ENCODE peak calls at places on chromosomes 1 and 21, in five cellular contexts. H is activated naive CD4-positive, alpha-beta T cell; Y is HEK293T; E is NCI-H2029; U is T-helper 17 cell. X is an unnamed sample.

GRCh38 chr21:36881223-36881622 is 85.2 kb downstream of the HLCS start:
- DNase-seq in H (no peak), Y (no peak), E (no peak), U (no peak), X (no peak)

GRCh38 chr1:7695181-7696117 is 75.6 kb upstream of the VAMP3 start:
- DNase-seq in H (no peak), Y (no peak), E (no peak), U (no peak), X (no peak)

GRCh38 chr1:203090667-203091320 is 5.0 kb upstream of the MYOG start:
- DNase-seq in H (no peak), Y (no peak), E (no peak), U (no peak), X (no peak)

GRCh38 chr1:94951509-94952208 is 24.7 kb upstream of the CNN3 start:
- DNase-seq in H (no peak), Y (no peak), E (no peak), U (no peak), X (no peak)

GRCh38 chr1:110816945-110817344 is 56.0 kb upstream of the CD53 start:
- DNase-seq in H (no peak), Y (no peak), E (no peak), U (no peak), X (no peak)

GRCh38 chr1:150387200-150387599 is 23.3 kb downstream of the RPRD2 start:
- DNase-seq in H (no peak), Y (no peak), E (no peak), U (no peak), X (no peak)

GRCh38 chr1:212482352-212483153 is 49.8 kb downstream of the NENF start:
- DNase-seq in H (no peak), Y (no peak), E (no peak), U (no peak), X (no peak)

GRCh38 chr1:187787696-187788095 is 958.9 kb downstream of the PLA2G4A start:
- DNase-seq in H (no peak), Y (no peak), E (no peak), U (no peak), X (no peak)

GRCh38 chr1:199184180-199184579 is 545.3 kb downstream of the PTPRC start:
- DNase-seq in H (no peak), Y (no peak), E (no peak), U (no peak), X (no peak)

GRCh38 chr1:61182049-61182448 is 99.7 kb downstream of the NFIA start:
- DNase-seq in H (no peak), Y (no peak), E (no peak), U (no peak), X (no peak)

GRCh38 chr1:235952950-235953615 is 86.4 kb upstream of the LYST start:
- DNase-seq in H (no peak), Y (no peak), E (no peak), U (no peak), X (no peak)

GRCh38 chr21:43734830-43735229 is 15.9 kb downstream of the PDXK start:
- DNase-seq in H (no peak), Y (no peak), E (no peak), U (no peak), X (no peak)

GRCh38 chr1:160167580-160167979 is 16.2 kb downstream of the ATP1A4 start:
- DNase-seq in H (no peak), Y (peak; percentile 36), E (no peak), U (no peak), X (no peak)

GRCh38 chr1:162168261-162168660 is 98.8 kb downstream of the NOS1AP start:
- DNase-seq in H (no peak), Y (no peak), E (no peak), U (no peak), X (no peak)

GRCh38 chr1:161843156-161843555 is 77.0 kb downstream of the ATF6 start:
- DNase-seq in H (no peak), Y (no peak), E (no peak), U (no peak), X (no peak)

GRCh38 chr1:6857831-6858230 is 72.6 kb downstream of the CAMTA1 start:
- DNase-seq in H (no peak), Y (no peak), E (no peak), U (no peak), X (no peak)

GRCh38 chr1:53076721-53077598 is 14.9 kb downstream of the PODN start:
- DNase-seq in H (no peak), Y (no peak), E (no peak), U (peak; percentile 5), X (no peak)